ENCODE peak calls at places on chromosomes 12 and 14, in four cellular contexts. One of them, this sample, is unnamed.

GRCh38 chr14:90968025-90968424 is 92.4 kb downstream of the RPS6KA5 start:
- DNase-seq in A549: peak; percentile 10
- DNase-seq in mucosa of descending colon: no peak
- DNase-seq in activated CD4-positive, alpha-beta T cell treated with anti-CD3 and anti-CD28 coated beads for 36 hours: peak; percentile 15
- DNase-seq in this sample: peak; percentile 6

GRCh38 chr12:11856971-11857370 is 207.5 kb downstream of the ETV6 start:
- DNase-seq in A549: no peak
- DNase-seq in mucosa of descending colon: no peak
- DNase-seq in activated CD4-positive, alpha-beta T cell treated with anti-CD3 and anti-CD28 coated beads for 36 hours: no peak
- DNase-seq in this sample: no peak

GRCh38 chr12:95773320-95773719 is 17.2 kb downstream of the NTN4 start:
- DNase-seq in A549: no peak
- DNase-seq in mucosa of descending colon: no peak
- DNase-seq in activated CD4-positive, alpha-beta T cell treated with anti-CD3 and anti-CD28 coated beads for 36 hours: no peak
- DNase-seq in this sample: no peak

GRCh38 chr12:102009796-102010195 is 52.0 kb downstream of the WASHC3 start:
- DNase-seq in A549: no peak
- DNase-seq in mucosa of descending colon: no peak
- DNase-seq in activated CD4-positive, alpha-beta T cell treated with anti-CD3 and anti-CD28 coated beads for 36 hours: no peak
- DNase-seq in this sample: no peak

GRCh38 chr14:55884819-55885218 is 233.4 kb upstream of the PELI2 start:
- DNase-seq in A549: no peak
- DNase-seq in mucosa of descending colon: no peak
- DNase-seq in activated CD4-positive, alpha-beta T cell treated with anti-CD3 and anti-CD28 coated beads for 36 hours: no peak
- DNase-seq in this sample: no peak

GRCh38 chr12:131796754-131797587 is 31.2 kb upstream of the MMP17 start:
- DNase-seq in A549: no peak
- DNase-seq in mucosa of descending colon: no peak
- DNase-seq in activated CD4-positive, alpha-beta T cell treated with anti-CD3 and anti-CD28 coated beads for 36 hours: no peak
- DNase-seq in this sample: no peak

GRCh38 chr12:13347241-13348043 is 150.9 kb downstream of the EMP1 start:
- DNase-seq in A549: peak; percentile 69
- DNase-seq in mucosa of descending colon: no peak
- DNase-seq in activated CD4-positive, alpha-beta T cell treated with anti-CD3 and anti-CD28 coated beads for 36 hours: peak; percentile 82
- DNase-seq in this sample: peak; percentile 54

GRCh38 chr14:77663289-77663688 is 44.5 kb downstream of the ALKBH1 start:
- DNase-seq in A549: no peak
- DNase-seq in mucosa of descending colon: no peak
- DNase-seq in activated CD4-positive, alpha-beta T cell treated with anti-CD3 and anti-CD28 coated beads for 36 hours: no peak
- DNase-seq in this sample: peak; percentile 36

GRCh38 chr12:70249903-70250302 is 6.7 kb downstream of the CNOT2 start:
- DNase-seq in A549: no peak
- DNase-seq in mucosa of descending colon: no peak
- DNase-seq in activated CD4-positive, alpha-beta T cell treated with anti-CD3 and anti-CD28 coated beads for 36 hours: no peak
- DNase-seq in this sample: peak; percentile 8

GRCh38 chr12:87385322-87385721 is 643.9 kb downstream of the C12orf50 start:
- DNase-seq in A549: no peak
- DNase-seq in mucosa of descending colon: no peak
- DNase-seq in activated CD4-positive, alpha-beta T cell treated with anti-CD3 and anti-CD28 coated beads for 36 hours: no peak
- DNase-seq in this sample: no peak

This sample was measured in PC-3.